ENCODE peak calls at places on chromosomes 7 and 10, in eight cellular contexts. X is thoracic aorta, D is astrocyte of the spinal cord, H is bronchial epithelial cell, A is uterus, W is vagina, C is BE2C, J is tibial nerve. G is an unnamed sample.

GRCh38 chr7:30526163-30526562 is 21.5 kb upstream of the GGCT start:
- DNase-seq in H (no peak), C (peak; percentile 53), W (no peak), J (no peak), X (no peak), D (no peak), A (no peak), G (no peak)

GRCh38 chr10:31823358-31823757 is 105.3 kb downstream of the ARHGAP12 start:
- DNase-seq in H (no peak), D (no peak), X (no peak), J (no peak), A (no peak), C (no peak), W (no peak), G (no peak)

GRCh38 chr7:99359465-99360154 is 14.9 kb upstream of the ARPC1B start:
- DNase-seq in D (no peak), X (no peak), J (no peak), C (no peak), A (no peak), W (no peak), H (no peak), G (no peak)

GRCh38 chr7:74254858-74255379 is 720 bp upstream of the RFC2 start:
- DNase-seq in J (no peak), A (no peak), W (no peak), X (no peak), H (no peak), D (no peak), C (no peak), G (no peak)

GRCh38 chr10:30215631-30216030 is 133.4 kb downstream of the MTPAP start:
- DNase-seq in J (no peak), A (peak; percentile 35), W (no peak), C (no peak), X (no peak), D (peak; percentile 36), H (peak; percentile 8), G (no peak)

GRCh38 chr7:70660154-70660818 is 471.7 kb upstream of the GALNT17 start:
- DNase-seq in X (no peak), J (no peak), C (no peak), A (no peak), D (no peak), W (no peak), H (no peak), G (peak; percentile 14)

GRCh38 chr10:3811331-3811870 is 26.4 kb upstream of the KLF6 start:
- DNase-seq in X (no peak), H (peak; percentile 97), D (peak; percentile 93), W (peak; percentile 81), C (no peak), A (no peak), J (peak; percentile 55), G (no peak)

GRCh38 chr7:70267381-70267780 is 669.1 kb downstream of the AUTS2 start:
- DNase-seq in W (no peak), A (no peak), J (no peak), C (peak; percentile 33), D (no peak), H (no peak), X (no peak), G (no peak)

GRCh38 chr7:45082031-45082830 is 6.5 kb downstream of the NACAD start:
- DNase-seq in W (no peak), X (no peak), C (no peak), H (no peak), A (no peak), D (no peak), J (no peak), G (no peak)

GRCh38 chr10:49265885-49266284 is 33.1 kb upstream of the C10orf71 start:
- DNase-seq in A (no peak), H (no peak), C (no peak), W (no peak), D (no peak), J (no peak), X (no peak), G (no peak)

GRCh38 chr7:103447073-103447960 is 1.3 kb upstream of the SLC26A5 start:
- DNase-seq in C (peak; percentile 76), W (no peak), H (peak; percentile 53), X (no peak), J (peak; percentile 20), D (peak; percentile 36), A (no peak), G (no peak)

GRCh38 chr10:92591550-92592140 is 1.3 kb upstream of the KIF11 start:
- DNase-seq in J (peak; percentile 84), A (peak; percentile 88), D (peak; percentile 95), X (peak; percentile 72), H (peak; percentile 90), C (no peak), W (peak; percentile 90), G (peak; percentile 97)

GRCh38 chr10:92593553-92594046 is 670 bp downstream of the KIF11 start:
- DNase-seq in C (no peak), J (no peak), X (no peak), A (no peak), H (no peak), W (no peak), D (peak; percentile 35), G (no peak)

GRCh38 chr10:92592761-92593552 is at the start of gene KIF11:
- DNase-seq in A (peak; percentile 96), C (peak; percentile 97), J (peak; percentile 98), W (peak; percentile 96), H (peak; percentile 91), X (peak; percentile 95), D (peak; percentile 97), G (peak; percentile 94)

GRCh38 chr10:92595505-92595904 is 2.6 kb downstream of the KIF11 start:
- DNase-seq in C (no peak), D (no peak), J (no peak), X (no peak), H (no peak), A (no peak), W (no peak), G (no peak)

GRCh38 chr10:92594194-92594593 is 1.3 kb downstream of the KIF11 start:
- DNase-seq in X (no peak), A (no peak), D (no peak), C (no peak), J (no peak), H (no peak), W (no peak), G (no peak)
- H3K4me3 ChIP-seq in X (no peak overlapping the region), A (no peak overlapping the region), D (peak overlapping the region; percentile 87), C (peak overlapping the region; percentile 96), J (no peak overlapping the region), H (peak overlapping the region; percentile 90), W (no peak overlapping the region), G (no peak overlapping the region)

GRCh38 chr10:91339729-91340128 is 70.4 kb upstream of the HECTD2 start:
- DNase-seq in J (no peak), D (no peak), C (no peak), X (no peak), H (no peak), A (no peak), W (no peak), G (no peak)

GRCh38 chr10:91340613-91341362 is 69.4 kb upstream of the HECTD2 start:
- DNase-seq in J (no peak), C (peak; percentile 37), H (peak; percentile 98), X (no peak), W (no peak), A (no peak), D (peak; percentile 94), G (peak; percentile 74)

GRCh38 chr10:91335147-91335546 is 75.0 kb upstream of the HECTD2 start:
- DNase-seq in X (no peak), A (no peak), J (no peak), D (no peak), H (no peak), W (no peak), C (no peak), G (no peak)
- TF ChIP-seq CTCF in X (no peak), A (no peak), J (no peak), D (no peak), H (no peak), W (no peak), C (peak; percentile 15), G (no peak)

DNA sequence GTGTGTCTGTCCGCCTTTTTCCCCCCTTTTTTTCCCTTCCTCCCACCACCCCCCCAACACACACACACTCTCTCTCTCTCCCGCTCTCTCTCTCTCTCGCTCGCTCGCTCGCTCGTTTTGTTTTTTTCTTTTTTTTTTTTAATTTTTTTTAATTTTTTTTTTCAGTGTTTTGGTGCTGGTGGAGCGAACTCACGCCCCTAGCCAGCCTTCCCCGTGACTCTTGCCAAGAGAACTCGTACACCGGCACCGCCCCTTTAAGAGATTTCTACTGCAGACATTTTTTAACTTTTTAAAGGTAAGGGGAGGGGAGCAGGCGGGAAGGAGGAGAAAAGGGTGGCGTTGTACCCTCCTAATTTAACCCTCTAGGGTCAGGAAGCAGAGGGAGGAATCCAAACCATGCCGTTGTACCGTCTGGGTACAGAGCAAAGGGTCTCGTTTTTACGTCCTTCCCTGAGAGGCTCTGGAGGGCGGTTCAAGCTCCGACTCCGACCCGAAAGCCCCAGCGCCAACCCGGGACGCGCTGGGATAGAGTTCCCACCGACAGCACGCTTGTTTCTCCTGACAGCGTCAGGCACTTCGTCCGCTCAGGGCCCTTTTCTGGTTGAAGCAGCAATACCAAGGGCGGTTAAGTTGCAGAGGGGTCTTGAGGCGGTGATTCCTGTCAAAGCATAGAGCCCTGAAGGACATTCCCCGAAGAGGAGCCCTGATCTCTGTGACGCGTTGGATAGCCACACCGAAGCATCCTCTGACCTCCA is 397 bp upstream of the HPSE2 start:
- DNase-seq in A (no peak), H (no peak), C (no peak), J (no peak), W (no peak), D (no peak), X (no peak), G (no peak)
- H3K4me3 ChIP-seq in A (peak overlapping the region; percentile 3), H (no peak overlapping the region), C (no peak overlapping the region), J (no peak overlapping the region), W (peak overlapping the region; percentile 60), D (no peak overlapping the region), X (peak overlapping the region; percentile 79), G (peak overlapping the region; percentile 81)

DNA sequence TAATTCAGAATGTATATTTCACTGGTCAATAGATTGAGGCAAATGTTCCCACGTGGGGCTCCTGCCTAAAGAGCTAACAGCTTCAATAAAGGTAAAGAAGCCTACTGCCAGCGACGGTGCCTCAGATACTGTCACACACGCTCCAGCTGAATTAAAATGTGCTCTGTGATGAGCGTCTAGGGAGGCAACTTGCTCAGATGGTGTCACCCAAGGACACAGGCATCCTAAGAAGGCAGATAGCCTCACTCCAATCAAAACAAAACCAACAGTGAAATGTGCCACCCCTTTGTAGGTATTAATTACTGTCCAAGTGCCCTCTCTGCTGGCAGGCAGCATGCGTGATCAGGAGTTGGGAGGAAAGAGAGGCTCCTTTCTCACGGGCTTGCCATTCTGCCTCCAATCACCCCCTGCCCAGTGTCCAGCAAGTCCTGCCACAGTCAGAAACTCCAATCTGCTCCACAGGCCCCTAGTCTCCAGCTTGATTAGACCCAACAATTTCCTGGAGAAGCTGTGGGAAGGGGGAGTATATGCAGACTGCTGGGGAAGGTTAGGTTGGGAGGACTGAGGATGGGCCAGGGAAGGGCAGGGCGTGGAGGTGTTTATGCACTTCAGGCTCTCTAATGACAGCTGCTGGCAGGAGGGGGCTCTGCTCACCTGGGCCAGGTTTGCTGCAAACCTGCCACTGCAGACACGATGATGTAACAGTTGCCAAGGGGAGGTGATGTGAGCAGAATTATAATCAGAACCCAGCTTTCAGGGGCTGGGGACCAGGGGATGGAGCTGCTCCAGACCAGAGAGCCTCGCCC is 297.9 kb downstream of the GRID1 start:
- DNase-seq in W (peak; percentile 76), J (no peak), C (no peak), H (no peak), X (no peak), A (no peak), D (no peak), G (no peak)
- TF ChIP-seq CTCF in W (no peak), J (no peak), C (no peak), H (no peak), X (no peak), A (no peak), D (no peak), G (no peak)

GRCh38 chr7:92058040-92058439 is 76.2 kb downstream of the CYP51A1 start:
- DNase-seq in D (no peak), X (no peak), W (no peak), H (no peak), A (no peak), C (no peak), J (no peak), G (no peak)
- H3K4me3 ChIP-seq in D (no peak overlapping the region), X (no peak overlapping the region), W (no peak overlapping the region), H (no peak overlapping the region), A (no peak overlapping the region), C (no peak overlapping the region), J (no peak overlapping the region), G (no peak overlapping the region)

G was measured in ascending aorta.